ENCODE peak calls at places on chromosomes 11 and 22, in eight cellular contexts. One of them, this sample, is unnamed.

GRCh38 chr11:569273-569885 is 6.9 kb upstream of the PHRF1 start:
- DNase-seq in H1: no peak
- DNase-seq in sigmoid colon: no peak
- DNase-seq in K562: no peak
- DNase-seq in transverse colon: no peak
- DNase-seq in HepG2: no peak
- DNase-seq in A549: no peak
- DNase-seq in upper lobe of left lung: peak; percentile 86
- DNase-seq in this sample: no peak

GRCh38 chr11:72244317-72245231 is 598 bp upstream of the PHOX2A start:
- DNase-seq in upper lobe of left lung: peak; percentile 59
- DNase-seq in K562: no peak
- DNase-seq in A549: no peak
- DNase-seq in sigmoid colon: no peak
- DNase-seq in H1: no peak
- DNase-seq in transverse colon: no peak
- DNase-seq in HepG2: no peak
- DNase-seq in this sample: no peak

GRCh38 chr11:117492578-117493251 is 165.1 kb downstream of the CEP164 start:
- DNase-seq in HepG2: no peak
- DNase-seq in H1: peak; percentile 33
- DNase-seq in K562: no peak
- DNase-seq in A549: no peak
- DNase-seq in upper lobe of left lung: no peak
- DNase-seq in sigmoid colon: no peak
- DNase-seq in transverse colon: no peak
- DNase-seq in this sample: no peak

GRCh38 chr11:24521586-24521985 is 24.7 kb downstream of the LUZP2 start:
- DNase-seq in upper lobe of left lung: no peak
- DNase-seq in transverse colon: no peak
- DNase-seq in K562: no peak
- DNase-seq in A549: no peak
- DNase-seq in sigmoid colon: no peak
- DNase-seq in H1: no peak
- DNase-seq in HepG2: no peak
- DNase-seq in this sample: no peak

GRCh38 chr11:29629281-29629680 is 387.5 kb downstream of the KCNA4 start:
- DNase-seq in K562: no peak
- DNase-seq in sigmoid colon: no peak
- DNase-seq in transverse colon: no peak
- DNase-seq in upper lobe of left lung: no peak
- DNase-seq in H1: no peak
- DNase-seq in HepG2: no peak
- DNase-seq in A549: no peak
- DNase-seq in this sample: no peak

GRCh38 chr11:134973801-134974200 is 561.8 kb upstream of the B3GAT1 start:
- DNase-seq in sigmoid colon: no peak
- DNase-seq in HepG2: no peak
- DNase-seq in H1: no peak
- DNase-seq in A549: no peak
- DNase-seq in transverse colon: no peak
- DNase-seq in K562: no peak
- DNase-seq in upper lobe of left lung: no peak
- DNase-seq in this sample: no peak

GRCh38 chr11:67667490-67668190 is 6.8 kb downstream of the ALDH3B2 start:
- DNase-seq in transverse colon: no peak
- DNase-seq in sigmoid colon: no peak
- DNase-seq in H1: no peak
- DNase-seq in A549: no peak
- DNase-seq in upper lobe of left lung: peak; percentile 84
- DNase-seq in HepG2: no peak
- DNase-seq in K562: no peak
- DNase-seq in this sample: no peak

GRCh38 chr11:18299724-18300123 is 22.2 kb downstream of the HPS5 start:
- DNase-seq in H1: no peak
- DNase-seq in K562: no peak
- DNase-seq in upper lobe of left lung: no peak
- DNase-seq in sigmoid colon: no peak
- DNase-seq in transverse colon: no peak
- DNase-seq in HepG2: no peak
- DNase-seq in A549: no peak
- DNase-seq in this sample: no peak

GRCh38 chr11:16987205-16987568 is 27.0 kb downstream of the PLEKHA7 start:
- DNase-seq in upper lobe of left lung: peak; percentile 26
- DNase-seq in A549: no peak
- DNase-seq in H1: no peak
- DNase-seq in transverse colon: peak; percentile 82
- DNase-seq in sigmoid colon: no peak
- DNase-seq in K562: peak; percentile 60
- DNase-seq in HepG2: no peak
- DNase-seq in this sample: no peak

GRCh38 chr11:36976740-36977139 is 378.7 kb upstream of the RAG2 start:
- DNase-seq in K562: no peak
- DNase-seq in HepG2: no peak
- DNase-seq in H1: no peak
- DNase-seq in transverse colon: no peak
- DNase-seq in sigmoid colon: no peak
- DNase-seq in upper lobe of left lung: no peak
- DNase-seq in A549: no peak
- DNase-seq in this sample: no peak

GRCh38 chr22:40082184-40082583 is 87.4 kb downstream of the FAM83F start:
- DNase-seq in transverse colon: no peak
- DNase-seq in A549: no peak
- DNase-seq in upper lobe of left lung: no peak
- DNase-seq in H1: no peak
- DNase-seq in HepG2: no peak
- DNase-seq in sigmoid colon: no peak
- DNase-seq in K562: no peak
- DNase-seq in this sample: no peak

GRCh38 chr11:120195601-120196289 is 15.1 kb upstream of the OAF start:
- DNase-seq in H1: no peak
- DNase-seq in transverse colon: no peak
- DNase-seq in A549: no peak
- DNase-seq in HepG2: no peak
- DNase-seq in K562: no peak
- DNase-seq in upper lobe of left lung: no peak
- DNase-seq in sigmoid colon: no peak
- DNase-seq in this sample: no peak

GRCh38 chr11:127965947-127966668 is 621.2 kb downstream of the ETS1 start:
- DNase-seq in H1: no peak
- DNase-seq in upper lobe of left lung: no peak
- DNase-seq in sigmoid colon: no peak
- DNase-seq in transverse colon: no peak
- DNase-seq in A549: no peak
- DNase-seq in HepG2: no peak
- DNase-seq in K562: no peak
- DNase-seq in this sample: no peak

GRCh38 chr11:76769071-76769560 is 14.0 kb upstream of the TSKU start:
- DNase-seq in H1: no peak
- DNase-seq in HepG2: no peak
- DNase-seq in K562: no peak
- DNase-seq in upper lobe of left lung: peak; percentile 41
- DNase-seq in A549: no peak
- DNase-seq in sigmoid colon: no peak
- DNase-seq in transverse colon: no peak
- DNase-seq in this sample: no peak

GRCh38 chr11:19934828-19935259 is 222.2 kb downstream of the NAV2 start:
- DNase-seq in H1: no peak
- DNase-seq in sigmoid colon: no peak
- DNase-seq in K562: peak; percentile 47
- DNase-seq in upper lobe of left lung: no peak
- DNase-seq in A549: no peak
- DNase-seq in HepG2: no peak
- DNase-seq in transverse colon: no peak
- DNase-seq in this sample: peak; percentile 17

GRCh38 chr11:90639687-90640086 is 416.8 kb upstream of the CHORDC1 start:
- DNase-seq in upper lobe of left lung: no peak
- DNase-seq in K562: no peak
- DNase-seq in HepG2: no peak
- DNase-seq in transverse colon: no peak
- DNase-seq in sigmoid colon: no peak
- DNase-seq in H1: no peak
- DNase-seq in A549: no peak
- DNase-seq in this sample: no peak

GRCh38 chr11:47109051-47109791 is 67.5 kb downstream of the ARFGAP2 start:
- DNase-seq in upper lobe of left lung: no peak
- DNase-seq in sigmoid colon: no peak
- DNase-seq in H1: no peak
- DNase-seq in K562: no peak
- DNase-seq in A549: no peak
- DNase-seq in HepG2: no peak
- DNase-seq in transverse colon: no peak
- DNase-seq in this sample: no peak

DNA sequence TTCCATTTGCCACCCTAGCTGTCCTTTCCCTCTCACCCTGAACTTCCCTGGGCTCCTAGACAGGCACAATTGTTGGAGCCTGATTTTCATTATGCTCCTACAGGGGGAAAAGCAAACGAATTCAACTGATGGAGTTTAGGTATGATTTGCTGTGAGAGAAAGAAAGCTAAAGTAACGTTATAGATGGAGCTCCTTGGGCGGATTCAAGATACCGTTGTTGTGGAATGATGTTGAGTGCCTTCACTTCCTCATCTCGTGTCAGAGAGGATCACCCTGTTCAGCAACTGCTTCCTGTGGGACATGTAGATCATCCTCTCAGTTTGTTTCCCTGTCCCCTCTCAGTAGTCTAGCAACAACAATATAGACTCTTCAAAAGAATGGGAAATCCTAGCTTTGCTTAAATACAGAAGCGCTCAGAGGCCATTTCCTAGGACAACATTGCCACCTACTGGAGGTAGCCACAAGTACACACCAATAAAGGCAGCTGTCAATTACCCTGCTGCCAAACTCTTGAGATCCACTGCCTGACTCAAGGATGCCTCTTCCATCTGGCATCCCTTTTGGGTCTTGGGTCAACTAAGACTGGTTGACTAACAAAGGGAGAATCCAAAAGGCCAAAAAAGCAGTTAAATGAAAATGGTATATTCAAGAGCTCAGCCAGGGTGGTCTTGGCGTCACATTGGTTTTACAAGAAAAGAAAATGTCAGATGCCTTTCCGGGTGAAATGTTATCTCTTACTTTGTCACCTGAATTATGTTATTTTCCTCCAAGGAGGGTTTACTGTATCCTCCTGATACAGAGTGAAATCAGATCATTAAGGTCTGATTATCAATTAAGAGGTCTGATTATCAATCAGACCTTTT is 13.5 kb upstream of the DTX4 start:
- DNase-seq in HepG2: peak; percentile 56
- DNase-seq in K562: peak; percentile 74
- DNase-seq in A549: peak; percentile 72
- DNase-seq in upper lobe of left lung: no peak
- DNase-seq in H1: no peak
- DNase-seq in sigmoid colon: no peak
- DNase-seq in transverse colon: peak; percentile 58
- DNase-seq in this sample: peak; percentile 77
- TF ChIP-seq EP300 in HepG2: no peak
- TF ChIP-seq EP300 in K562: no peak
- TF ChIP-seq EP300 in A549: no peak
- TF ChIP-seq EP300 in upper lobe of left lung: no peak
- TF ChIP-seq EP300 in H1: no peak
- TF ChIP-seq EP300 in sigmoid colon: no peak
- TF ChIP-seq EP300 in transverse colon: no peak
- TF ChIP-seq EP300 in this sample: no peak

DNA sequence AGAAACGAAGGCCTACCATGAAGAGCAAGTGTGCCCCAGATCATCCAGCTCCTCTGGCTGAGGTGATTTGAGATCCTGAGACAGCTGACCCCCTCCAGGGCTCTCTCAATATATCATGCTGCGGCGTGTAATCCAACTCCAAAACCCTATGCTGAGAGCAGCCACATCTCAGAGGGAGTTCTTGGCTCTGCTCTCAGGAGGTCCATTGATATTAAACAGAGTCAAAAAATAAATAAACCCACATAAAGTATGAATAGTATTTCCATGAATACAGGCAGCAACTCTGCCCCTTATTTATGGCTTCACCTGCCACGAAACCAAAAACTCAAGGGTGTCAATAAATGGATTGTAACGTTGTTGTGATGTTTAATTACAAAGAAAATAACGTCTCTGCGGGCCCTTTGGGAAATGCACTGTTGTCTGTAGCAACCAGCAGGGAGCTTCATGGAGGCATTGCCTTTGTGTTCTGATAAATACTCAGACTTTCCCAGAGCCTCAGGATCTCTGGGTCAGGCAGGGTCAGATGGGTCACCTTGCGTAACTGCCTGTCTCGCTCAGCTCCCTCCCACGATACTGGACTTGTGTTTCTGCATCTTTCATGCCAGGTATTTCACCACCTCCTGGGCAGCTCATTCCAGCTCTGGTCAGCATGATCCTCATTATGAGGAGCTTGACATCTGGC is 162.7 kb downstream of the LARGE1 start:
- DNase-seq in transverse colon: no peak
- DNase-seq in K562: no peak
- DNase-seq in H1: no peak
- DNase-seq in HepG2: peak; percentile 12
- DNase-seq in A549: no peak
- DNase-seq in upper lobe of left lung: no peak
- DNase-seq in sigmoid colon: no peak
- DNase-seq in this sample: peak; percentile 13
- TF ChIP-seq EP300 in transverse colon: no peak
- TF ChIP-seq EP300 in K562: no peak
- TF ChIP-seq EP300 in H1: no peak
- TF ChIP-seq EP300 in HepG2: no peak
- TF ChIP-seq EP300 in A549: no peak
- TF ChIP-seq EP300 in upper lobe of left lung: no peak
- TF ChIP-seq EP300 in sigmoid colon: no peak
- TF ChIP-seq EP300 in this sample: no peak

GRCh38 chr22:39012525-39013516 is 1.2 kb upstream of the APOBEC3C start:
- DNase-seq in upper lobe of left lung: no peak
- DNase-seq in A549: no peak
- DNase-seq in K562: peak; percentile 64
- DNase-seq in sigmoid colon: no peak
- DNase-seq in HepG2: no peak
- DNase-seq in transverse colon: no peak
- DNase-seq in H1: no peak
- DNase-seq in this sample: no peak
- TF ChIP-seq EP300 in upper lobe of left lung: no peak
- TF ChIP-seq EP300 in A549: no peak
- TF ChIP-seq EP300 in K562: no peak
- TF ChIP-seq EP300 in sigmoid colon: no peak
- TF ChIP-seq EP300 in HepG2: no peak
- TF ChIP-seq EP300 in transverse colon: no peak
- TF ChIP-seq EP300 in H1: no peak
- TF ChIP-seq EP300 in this sample: no peak

DNA sequence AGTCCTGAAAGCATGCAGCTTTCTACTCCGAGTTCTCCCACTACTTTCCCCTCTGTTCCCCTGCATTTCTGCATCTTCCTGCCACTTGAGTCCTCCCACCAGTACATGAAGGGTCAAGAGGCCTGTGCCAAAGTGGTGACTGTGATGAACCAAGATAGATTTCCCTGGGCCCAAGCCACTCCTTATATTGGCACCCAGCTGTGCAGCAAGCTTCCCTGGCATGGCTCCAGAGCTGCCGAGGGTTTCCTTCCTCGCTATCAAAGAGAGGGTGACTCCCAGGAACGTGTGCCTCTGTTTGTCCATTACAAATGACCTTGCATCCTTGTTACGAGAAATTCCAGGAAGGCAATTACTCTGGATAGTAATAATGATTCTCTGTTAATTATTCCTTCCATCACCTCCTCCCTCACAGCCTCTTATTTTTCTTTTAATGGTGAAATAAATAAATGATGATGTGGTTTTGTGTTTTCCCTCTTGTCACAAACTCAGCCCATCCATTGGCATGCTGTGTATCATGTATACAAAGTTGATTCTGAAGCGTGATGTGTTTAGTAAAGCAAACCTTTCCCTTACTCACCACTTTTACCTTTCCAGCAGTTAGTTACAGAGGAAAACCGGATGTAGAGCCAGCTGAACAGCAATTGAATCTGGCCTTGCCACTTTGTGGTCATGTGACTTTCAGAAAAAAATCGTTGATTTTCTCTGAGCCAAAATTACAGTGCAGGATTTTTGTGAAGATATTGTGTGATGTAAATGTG is 8.3 kb downstream of the SRSF8 start:
- DNase-seq in transverse colon: peak; percentile 82
- DNase-seq in upper lobe of left lung: no peak
- DNase-seq in HepG2: no peak
- DNase-seq in A549: no peak
- DNase-seq in H1: no peak
- DNase-seq in K562: no peak
- DNase-seq in sigmoid colon: no peak
- DNase-seq in this sample: peak; percentile 42
- TF ChIP-seq EP300 in transverse colon: no peak
- TF ChIP-seq EP300 in upper lobe of left lung: no peak
- TF ChIP-seq EP300 in HepG2: no peak
- TF ChIP-seq EP300 in A549: no peak
- TF ChIP-seq EP300 in H1: no peak
- TF ChIP-seq EP300 in K562: no peak
- TF ChIP-seq EP300 in sigmoid colon: no peak
- TF ChIP-seq EP300 in this sample: no peak

This sample was measured in tibial nerve.